ENCODE peak calls at places on chromosomes 7 and 10, in six cellular contexts. One of them, this sample, is unnamed.

GRCh38 chr7:50450691-50451051 is 521 bp upstream of the FIGNL1 start:
- DNase-seq in transverse colon: peak; percentile 16
- DNase-seq in upper lobe of right lung: peak; percentile 70
- DNase-seq in psoas muscle: no peak
- DNase-seq in prostate gland: no peak
- DNase-seq in adrenal gland: peak; percentile 31
- DNase-seq in this sample: no peak

GRCh38 chr10:51145388-51145787 is 71.1 kb downstream of the PRKG1 start:
- DNase-seq in transverse colon: no peak
- DNase-seq in upper lobe of right lung: no peak
- DNase-seq in psoas muscle: no peak
- DNase-seq in prostate gland: no peak
- DNase-seq in adrenal gland: no peak
- DNase-seq in this sample: no peak

GRCh38 chr7:158831738-158832091 is 2.4 kb upstream of the ESYT2 start:
- DNase-seq in transverse colon: no peak
- DNase-seq in upper lobe of right lung: no peak
- DNase-seq in psoas muscle: no peak
- DNase-seq in prostate gland: no peak
- DNase-seq in adrenal gland: no peak
- DNase-seq in this sample: no peak

GRCh38 chr7:102178410-102178809 is 108.3 kb upstream of the SH2B2 start:
- DNase-seq in transverse colon: no peak
- DNase-seq in upper lobe of right lung: no peak
- DNase-seq in psoas muscle: no peak
- DNase-seq in prostate gland: no peak
- DNase-seq in adrenal gland: no peak
- DNase-seq in this sample: no peak

GRCh38 chr10:37975407-37975991 is 948 bp downstream of the ZNF25 start:
- DNase-seq in transverse colon: no peak
- DNase-seq in upper lobe of right lung: no peak
- DNase-seq in psoas muscle: no peak
- DNase-seq in prostate gland: no peak
- DNase-seq in adrenal gland: no peak
- DNase-seq in this sample: no peak

GRCh38 chr10:132942101-132942739 is at the start of gene CFAP46:
- DNase-seq in transverse colon: no peak
- DNase-seq in upper lobe of right lung: peak; percentile 78
- DNase-seq in psoas muscle: peak; percentile 55
- DNase-seq in prostate gland: peak; percentile 29
- DNase-seq in adrenal gland: peak; percentile 48
- DNase-seq in this sample: peak; percentile 83

GRCh38 chr7:91876391-91877133 is 3.9 kb downstream of the MTERF1 start:
- DNase-seq in transverse colon: no peak
- DNase-seq in upper lobe of right lung: no peak
- DNase-seq in psoas muscle: no peak
- DNase-seq in prostate gland: no peak
- DNase-seq in adrenal gland: no peak
- DNase-seq in this sample: no peak

GRCh38 chr10:132539431-132539839 is 1.8 kb downstream of the INPP5A start:
- DNase-seq in transverse colon: peak; percentile 19
- DNase-seq in upper lobe of right lung: peak; percentile 72
- DNase-seq in psoas muscle: peak; percentile 41
- DNase-seq in prostate gland: peak; percentile 68
- DNase-seq in adrenal gland: peak; percentile 67
- DNase-seq in this sample: no peak

GRCh38 chr7:42831051-42831952 is 80.6 kb downstream of the C7orf25 start:
- DNase-seq in transverse colon: peak; percentile 20
- DNase-seq in upper lobe of right lung: peak; percentile 61
- DNase-seq in psoas muscle: peak; percentile 16
- DNase-seq in prostate gland: peak; percentile 53
- DNase-seq in adrenal gland: peak; percentile 57
- DNase-seq in this sample: peak; percentile 9

GRCh38 chr10:131762789-131763696 is 137.8 kb upstream of the PPP2R2D start:
- DNase-seq in transverse colon: no peak
- DNase-seq in upper lobe of right lung: no peak
- DNase-seq in psoas muscle: no peak
- DNase-seq in prostate gland: no peak
- DNase-seq in adrenal gland: no peak
- DNase-seq in this sample: no peak

GRCh38 chr7:137885623-137886022 is 38.8 kb upstream of the DGKI start:
- DNase-seq in transverse colon: no peak
- DNase-seq in upper lobe of right lung: no peak
- DNase-seq in psoas muscle: no peak
- DNase-seq in prostate gland: no peak
- DNase-seq in adrenal gland: no peak
- DNase-seq in this sample: no peak
- H3K27ac ChIP-seq in transverse colon: no peak overlapping the region
- H3K27ac ChIP-seq in upper lobe of right lung: no peak overlapping the region
- H3K27ac ChIP-seq in psoas muscle: no peak overlapping the region
- H3K27ac ChIP-seq in prostate gland: no peak overlapping the region
- H3K27ac ChIP-seq in adrenal gland: no peak overlapping the region
- H3K27ac ChIP-seq in this sample: no peak overlapping the region

DNA sequence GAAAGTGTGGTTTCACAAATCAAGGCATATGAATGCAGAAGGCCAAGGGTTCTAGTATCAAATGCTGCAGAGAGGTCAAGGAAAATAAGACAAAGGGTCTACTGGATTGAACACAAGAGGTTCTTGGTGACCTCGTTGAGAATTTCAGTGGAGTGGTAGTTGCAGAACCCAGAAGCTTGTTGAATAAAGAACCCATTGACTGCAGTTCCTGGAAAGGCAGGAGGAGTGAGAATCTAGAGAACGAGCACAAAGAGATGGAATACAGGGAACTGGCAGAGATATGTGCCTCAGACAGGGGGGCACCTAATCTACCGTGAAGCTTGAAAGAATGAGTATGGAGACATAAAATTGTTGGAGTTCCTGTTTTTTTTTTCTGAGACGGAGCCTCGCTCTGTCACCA is 3.5 kb upstream of the SEPTIN7 start:
- DNase-seq in transverse colon: no peak
- DNase-seq in upper lobe of right lung: no peak
- DNase-seq in psoas muscle: no peak
- DNase-seq in prostate gland: no peak
- DNase-seq in adrenal gland: no peak
- DNase-seq in this sample: no peak
- H3K27ac ChIP-seq in transverse colon: no peak overlapping the region
- H3K27ac ChIP-seq in upper lobe of right lung: no peak overlapping the region
- H3K27ac ChIP-seq in psoas muscle: no peak overlapping the region
- H3K27ac ChIP-seq in prostate gland: no peak overlapping the region
- H3K27ac ChIP-seq in adrenal gland: no peak overlapping the region
- H3K27ac ChIP-seq in this sample: no peak overlapping the region

GRCh38 chr10:18829259-18829658 is 170.0 kb downstream of the ARL5B start:
- DNase-seq in transverse colon: no peak
- DNase-seq in upper lobe of right lung: no peak
- DNase-seq in psoas muscle: no peak
- DNase-seq in prostate gland: no peak
- DNase-seq in adrenal gland: no peak
- DNase-seq in this sample: no peak
- H3K27ac ChIP-seq in transverse colon: no peak overlapping the region
- H3K27ac ChIP-seq in upper lobe of right lung: no peak overlapping the region
- H3K27ac ChIP-seq in psoas muscle: no peak overlapping the region
- H3K27ac ChIP-seq in prostate gland: no peak overlapping the region
- H3K27ac ChIP-seq in adrenal gland: no peak overlapping the region
- H3K27ac ChIP-seq in this sample: no peak overlapping the region

GRCh38 chr10:112236486-112236885 is 46.7 kb upstream of the TECTB start:
- DNase-seq in transverse colon: no peak
- DNase-seq in upper lobe of right lung: no peak
- DNase-seq in psoas muscle: no peak
- DNase-seq in prostate gland: no peak
- DNase-seq in adrenal gland: no peak
- DNase-seq in this sample: no peak
- H3K27ac ChIP-seq in transverse colon: no peak overlapping the region
- H3K27ac ChIP-seq in upper lobe of right lung: no peak overlapping the region
- H3K27ac ChIP-seq in psoas muscle: no peak overlapping the region
- H3K27ac ChIP-seq in prostate gland: no peak overlapping the region
- H3K27ac ChIP-seq in adrenal gland: no peak overlapping the region
- H3K27ac ChIP-seq in this sample: no peak overlapping the region

GRCh38 chr10:95325863-95326262 is 35.1 kb upstream of the PDLIM1 start:
- DNase-seq in transverse colon: no peak
- DNase-seq in upper lobe of right lung: no peak
- DNase-seq in psoas muscle: no peak
- DNase-seq in prostate gland: no peak
- DNase-seq in adrenal gland: no peak
- DNase-seq in this sample: no peak
- H3K27ac ChIP-seq in transverse colon: peak overlapping the region; percentile 24
- H3K27ac ChIP-seq in upper lobe of right lung: no peak overlapping the region
- H3K27ac ChIP-seq in psoas muscle: no peak overlapping the region
- H3K27ac ChIP-seq in prostate gland: no peak overlapping the region
- H3K27ac ChIP-seq in adrenal gland: no peak overlapping the region
- H3K27ac ChIP-seq in this sample: no peak overlapping the region